ENCODE peak calls at places on chromosomes 4 and X, in five cellular contexts. One of them, this sample, is unnamed.

GRCh38 chrX:22177950-22178349 is 94.8 kb upstream of the CBLL2 start:
- DNase-seq in spleen: no peak
- DNase-seq in SK-N-SH: no peak
- DNase-seq in breast epithelium: no peak
- DNase-seq in upper lobe of left lung: no peak
- DNase-seq in this sample: no peak

GRCh38 chrX:623599-624323 is 6.8 kb upstream of the SHOX start:
- DNase-seq in spleen: peak
- DNase-seq in SK-N-SH: no peak
- DNase-seq in breast epithelium: no peak
- DNase-seq in upper lobe of left lung: no peak
- DNase-seq in this sample: no peak

GRCh38 chrX:111098874-111099273 is 2.9 kb downstream of the PAK3 start:
- DNase-seq in spleen: peak
- DNase-seq in SK-N-SH: peak
- DNase-seq in breast epithelium: no peak
- DNase-seq in upper lobe of left lung: peak
- DNase-seq in this sample: no peak

GRCh38 chrX:71846429-71846828 is 64.2 kb upstream of the NHSL2 start:
- DNase-seq in spleen: no peak
- DNase-seq in SK-N-SH: no peak
- DNase-seq in breast epithelium: no peak
- DNase-seq in upper lobe of left lung: no peak
- DNase-seq in this sample: no peak

GRCh38 chrX:16145656-16146055 is 21.6 kb upstream of the MAGEB17 start:
- DNase-seq in spleen: no peak
- DNase-seq in SK-N-SH: no peak
- DNase-seq in breast epithelium: no peak
- DNase-seq in upper lobe of left lung: no peak
- DNase-seq in this sample: no peak

GRCh38 chr4:10253765-10254164 is 137.2 kb upstream of the WDR1 start:
- DNase-seq in spleen: no peak
- DNase-seq in SK-N-SH: no peak
- DNase-seq in breast epithelium: no peak
- DNase-seq in upper lobe of left lung: no peak
- DNase-seq in this sample: no peak

GRCh38 chr4:139919513-139919912 is 234.5 kb downstream of the MAML3 start:
- DNase-seq in spleen: no peak
- DNase-seq in SK-N-SH: no peak
- DNase-seq in breast epithelium: peak
- DNase-seq in upper lobe of left lung: no peak
- DNase-seq in this sample: no peak

GRCh38 chrX:106698693-106699092 is 27.8 kb upstream of the RNF128 start:
- DNase-seq in spleen: no peak
- DNase-seq in SK-N-SH: no peak
- DNase-seq in breast epithelium: no peak
- DNase-seq in upper lobe of left lung: no peak
- DNase-seq in this sample: no peak

GRCh38 chrX:10199212-10199611 is 42.4 kb downstream of the CLCN4 start:
- DNase-seq in spleen: peak
- DNase-seq in SK-N-SH: no peak
- DNase-seq in breast epithelium: no peak
- DNase-seq in upper lobe of left lung: peak
- DNase-seq in this sample: no peak

GRCh38 chr4:170773709-170774273 is 684.0 kb upstream of the AADAT start:
- DNase-seq in spleen: no peak
- DNase-seq in SK-N-SH: no peak
- DNase-seq in breast epithelium: no peak
- DNase-seq in upper lobe of left lung: no peak
- DNase-seq in this sample: no peak

GRCh38 chrX:113048896-113049295 is 208.3 kb upstream of the AMOT start:
- DNase-seq in spleen: no peak
- DNase-seq in SK-N-SH: no peak
- DNase-seq in breast epithelium: no peak
- DNase-seq in upper lobe of left lung: no peak
- DNase-seq in this sample: no peak

GRCh38 chrX:20267924-20268701 is 1.4 kb upstream of the RPS6KA3 start:
- DNase-seq in spleen: peak
- DNase-seq in SK-N-SH: peak
- DNase-seq in breast epithelium: peak
- DNase-seq in upper lobe of left lung: peak
- DNase-seq in this sample: no peak

GRCh38 chrX:38919853-38920528 is 118.7 kb downstream of the MID1IP1 start:
- DNase-seq in spleen: no peak
- DNase-seq in SK-N-SH: no peak
- DNase-seq in breast epithelium: no peak
- DNase-seq in upper lobe of left lung: no peak
- DNase-seq in this sample: no peak

GRCh38 chr4:81562093-81562492 is 90.4 kb upstream of the RASGEF1B start:
- DNase-seq in spleen: no peak
- DNase-seq in SK-N-SH: no peak
- DNase-seq in breast epithelium: no peak
- DNase-seq in upper lobe of left lung: no peak
- DNase-seq in this sample: no peak

GRCh38 chr4:5460106-5460801 is 248.1 kb downstream of the EVC2 start:
- DNase-seq in spleen: peak
- DNase-seq in SK-N-SH: peak
- DNase-seq in breast epithelium: no peak
- DNase-seq in upper lobe of left lung: no peak
- DNase-seq in this sample: no peak

GRCh38 chr4:175560628-175561027 is 251.4 kb downstream of the GPM6A start:
- DNase-seq in spleen: no peak
- DNase-seq in SK-N-SH: peak
- DNase-seq in breast epithelium: no peak
- DNase-seq in upper lobe of left lung: no peak
- DNase-seq in this sample: peak

GRCh38 chrX:69144854-69145253 is 20.4 kb downstream of the PJA1 start:
- DNase-seq in spleen: no peak
- DNase-seq in SK-N-SH: no peak
- DNase-seq in breast epithelium: no peak
- DNase-seq in upper lobe of left lung: no peak
- DNase-seq in this sample: no peak

GRCh38 chr4:64713256-64713840 is 304.1 kb upstream of the TECRL start:
- DNase-seq in spleen: no peak
- DNase-seq in SK-N-SH: peak
- DNase-seq in breast epithelium: no peak
- DNase-seq in upper lobe of left lung: no peak
- DNase-seq in this sample: no peak

GRCh38 chr4:113919145-113919544 is 60.3 kb downstream of the ARSJ start:
- DNase-seq in spleen: no peak
- DNase-seq in SK-N-SH: no peak
- DNase-seq in breast epithelium: no peak
- DNase-seq in upper lobe of left lung: no peak
- DNase-seq in this sample: no peak

GRCh38 chrX:55135171-55135570 is 46.4 kb downstream of the PAGE2 start:
- DNase-seq in spleen: no peak
- DNase-seq in SK-N-SH: peak
- DNase-seq in breast epithelium: peak
- DNase-seq in upper lobe of left lung: peak
- DNase-seq in this sample: no peak

DNA sequence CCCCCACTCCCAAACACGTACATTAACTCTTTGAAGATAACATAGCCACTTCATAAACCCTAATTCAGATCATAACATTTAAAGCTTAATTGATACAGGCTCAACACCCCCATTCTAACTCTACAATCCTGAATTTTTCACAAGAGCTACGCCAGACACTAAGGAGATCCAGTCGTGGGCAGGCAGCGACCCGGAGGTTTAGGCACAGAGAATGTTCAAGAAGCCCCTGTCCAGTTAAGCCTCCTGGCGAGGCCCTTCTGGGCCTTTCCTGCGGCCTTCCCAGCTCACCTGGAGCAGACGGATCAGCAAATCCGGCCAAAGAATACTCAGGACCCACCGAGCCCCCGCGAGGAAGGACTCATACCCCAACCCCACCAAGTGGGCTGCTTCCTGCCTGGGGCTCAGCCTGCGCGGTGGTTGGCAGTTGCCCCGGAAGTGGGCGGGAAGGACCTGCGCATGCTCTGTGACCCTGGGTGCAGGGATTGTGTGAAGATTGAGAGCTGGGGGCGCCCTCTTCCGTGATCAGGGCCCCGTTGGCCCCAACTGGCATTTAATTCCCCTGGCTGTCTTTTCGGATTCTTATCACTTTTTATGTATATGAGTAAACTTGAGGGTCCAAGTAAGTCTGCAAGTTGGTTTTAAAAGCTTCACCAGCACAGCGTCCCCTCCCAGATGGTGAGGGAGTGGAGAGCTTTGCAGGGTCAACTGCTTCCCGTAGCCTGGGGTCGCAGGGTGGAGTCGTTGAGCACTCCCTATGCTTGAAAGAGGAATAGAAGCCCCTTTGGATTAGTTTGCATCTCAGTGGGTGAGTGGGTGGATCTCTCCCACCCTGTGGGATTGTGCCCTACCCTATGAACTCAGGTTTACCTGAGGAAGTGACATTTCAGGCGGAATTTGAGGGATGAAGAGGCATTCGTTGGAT is at the start of gene TRIM61:
- DNase-seq in spleen: no peak
- DNase-seq in SK-N-SH: peak
- DNase-seq in breast epithelium: no peak
- DNase-seq in upper lobe of left lung: peak
- DNase-seq in this sample: no peak
- TF ChIP-seq POLR2AphosphoS5 in spleen: peak
- TF ChIP-seq POLR2AphosphoS5 in SK-N-SH: no peak
- TF ChIP-seq POLR2AphosphoS5 in breast epithelium: no peak
- TF ChIP-seq POLR2AphosphoS5 in upper lobe of left lung: peak
- TF ChIP-seq POLR2AphosphoS5 in this sample: no peak

DNA sequence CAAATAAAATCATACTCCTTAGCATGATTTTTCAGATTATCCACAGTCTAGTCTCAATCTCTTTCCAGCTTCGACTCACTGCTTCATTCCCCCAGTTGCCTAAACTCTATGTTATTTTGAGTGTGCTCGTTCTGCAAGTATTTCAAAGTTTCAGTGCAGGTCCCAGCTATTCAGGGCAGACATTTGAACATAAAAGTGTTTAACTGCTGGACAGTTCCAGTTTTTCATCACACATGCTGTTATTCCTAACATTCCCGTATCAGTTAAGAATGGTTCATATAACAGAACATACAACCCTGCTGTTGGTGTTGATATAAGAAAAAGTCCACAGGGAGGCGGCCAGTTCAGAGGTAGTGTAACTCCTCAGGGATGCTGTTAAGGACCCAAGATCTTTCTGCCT is 113.3 kb downstream of the SLIT2 start:
- DNase-seq in spleen: no peak
- DNase-seq in SK-N-SH: no peak
- DNase-seq in breast epithelium: no peak
- DNase-seq in upper lobe of left lung: no peak
- DNase-seq in this sample: no peak
- TF ChIP-seq POLR2AphosphoS5 in spleen: no peak
- TF ChIP-seq POLR2AphosphoS5 in SK-N-SH: no peak
- TF ChIP-seq POLR2AphosphoS5 in breast epithelium: no peak
- TF ChIP-seq POLR2AphosphoS5 in upper lobe of left lung: no peak
- TF ChIP-seq POLR2AphosphoS5 in this sample: no peak

GRCh38 chrX:154349359-154349935 is 25.0 kb downstream of the FLNA start:
- DNase-seq in spleen: no peak
- DNase-seq in SK-N-SH: no peak
- DNase-seq in breast epithelium: no peak
- DNase-seq in upper lobe of left lung: no peak
- DNase-seq in this sample: no peak

GRCh38 chrX:154348114-154348531 is 26.3 kb downstream of the FLNA start:
- DNase-seq in spleen: peak
- DNase-seq in SK-N-SH: no peak
- DNase-seq in breast epithelium: no peak
- DNase-seq in upper lobe of left lung: no peak
- DNase-seq in this sample: no peak

GRCh38 chrX:154350429-154351182 is 23.8 kb downstream of the FLNA start:
- DNase-seq in spleen: no peak
- DNase-seq in SK-N-SH: no peak
- DNase-seq in breast epithelium: no peak
- DNase-seq in upper lobe of left lung: no peak
- DNase-seq in this sample: no peak

GRCh38 chrX:154349979-154350378 is 24.5 kb downstream of the FLNA start:
- DNase-seq in spleen: no peak
- DNase-seq in SK-N-SH: no peak
- DNase-seq in breast epithelium: no peak
- DNase-seq in upper lobe of left lung: no peak
- DNase-seq in this sample: no peak

GRCh38 chrX:154348646-154349358 is 25.6 kb downstream of the FLNA start:
- DNase-seq in spleen: peak
- DNase-seq in SK-N-SH: no peak
- DNase-seq in breast epithelium: peak
- DNase-seq in upper lobe of left lung: no peak
- DNase-seq in this sample: no peak
- TF ChIP-seq POLR2AphosphoS5 in spleen: peak
- TF ChIP-seq POLR2AphosphoS5 in SK-N-SH: peak
- TF ChIP-seq POLR2AphosphoS5 in breast epithelium: no peak
- TF ChIP-seq POLR2AphosphoS5 in upper lobe of left lung: no peak
- TF ChIP-seq POLR2AphosphoS5 in this sample: no peak

GRCh38 chr4:98642991-98643426 is 15.4 kb downstream of the TSPAN5 start:
- DNase-seq in spleen: no peak
- DNase-seq in SK-N-SH: no peak
- DNase-seq in breast epithelium: no peak
- DNase-seq in upper lobe of left lung: no peak
- DNase-seq in this sample: no peak
- TF ChIP-seq POLR2AphosphoS5 in spleen: no peak
- TF ChIP-seq POLR2AphosphoS5 in SK-N-SH: no peak
- TF ChIP-seq POLR2AphosphoS5 in breast epithelium: no peak
- TF ChIP-seq POLR2AphosphoS5 in upper lobe of left lung: no peak
- TF ChIP-seq POLR2AphosphoS5 in this sample: no peak

GRCh38 chr4:76830612-76831474 is 67.1 kb downstream of the SOWAHB start:
- DNase-seq in spleen: no peak
- DNase-seq in SK-N-SH: no peak
- DNase-seq in breast epithelium: no peak
- DNase-seq in upper lobe of left lung: peak
- DNase-seq in this sample: peak
- TF ChIP-seq POLR2AphosphoS5 in spleen: peak
- TF ChIP-seq POLR2AphosphoS5 in SK-N-SH: no peak
- TF ChIP-seq POLR2AphosphoS5 in breast epithelium: no peak
- TF ChIP-seq POLR2AphosphoS5 in upper lobe of left lung: peak
- TF ChIP-seq POLR2AphosphoS5 in this sample: no peak

GRCh38 chr4:14906805-14907204 is 95.5 kb upstream of the CPEB2 start:
- DNase-seq in spleen: no peak
- DNase-seq in SK-N-SH: no peak
- DNase-seq in breast epithelium: no peak
- DNase-seq in upper lobe of left lung: no peak
- DNase-seq in this sample: no peak
- TF ChIP-seq POLR2AphosphoS5 in spleen: no peak
- TF ChIP-seq POLR2AphosphoS5 in SK-N-SH: no peak
- TF ChIP-seq POLR2AphosphoS5 in breast epithelium: no peak
- TF ChIP-seq POLR2AphosphoS5 in upper lobe of left lung: no peak
- TF ChIP-seq POLR2AphosphoS5 in this sample: no peak

DNA sequence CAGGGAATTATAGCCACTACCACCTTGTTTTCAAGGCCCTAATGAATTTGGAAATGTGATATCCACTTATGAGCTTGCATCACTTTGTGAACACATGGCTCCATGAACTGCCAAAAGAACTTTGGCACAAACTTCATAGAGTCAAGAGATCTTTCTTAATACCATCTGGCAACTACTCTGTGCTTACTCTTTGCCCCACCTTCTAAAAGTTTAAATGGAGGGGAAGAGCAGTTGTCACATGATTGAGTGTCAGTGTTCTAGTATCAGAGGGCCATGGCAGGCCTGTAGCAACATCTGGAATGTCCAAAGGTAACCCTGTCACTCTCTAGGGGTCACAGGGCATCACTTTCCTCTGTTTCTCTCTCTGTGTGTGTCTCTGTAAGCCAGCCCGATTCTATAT is 2.6 kb upstream of the ADH1B start:
- DNase-seq in spleen: no peak
- DNase-seq in SK-N-SH: no peak
- DNase-seq in breast epithelium: no peak
- DNase-seq in upper lobe of left lung: no peak
- DNase-seq in this sample: no peak
- TF ChIP-seq POLR2AphosphoS5 in spleen: peak
- TF ChIP-seq POLR2AphosphoS5 in SK-N-SH: no peak
- TF ChIP-seq POLR2AphosphoS5 in breast epithelium: peak
- TF ChIP-seq POLR2AphosphoS5 in upper lobe of left lung: peak
- TF ChIP-seq POLR2AphosphoS5 in this sample: no peak